ENCODE peak calls at places on chromosome 15, in five cellular contexts. One of them, this sample, is unnamed.

GRCh38 chr15:27564656-27565055 is 534.5 kb downstream of the OCA2 start:
- DNase-seq in mucosa of descending colon: no peak
- DNase-seq in endothelial cell of umbilical vein: no peak
- DNase-seq in H9: no peak
- DNase-seq in fibroblast of the aortic adventitia: no peak
- DNase-seq in this sample: no peak

GRCh38 chr15:28918141-28918983 is 32.6 kb downstream of the APBA2 start:
- DNase-seq in mucosa of descending colon: no peak
- DNase-seq in endothelial cell of umbilical vein: no peak
- DNase-seq in H9: peak
- DNase-seq in fibroblast of the aortic adventitia: peak
- DNase-seq in this sample: no peak

GRCh38 chr15:95663156-95663831 is 667.2 kb upstream of the NR2F2 start:
- DNase-seq in mucosa of descending colon: no peak
- DNase-seq in endothelial cell of umbilical vein: no peak
- DNase-seq in H9: no peak
- DNase-seq in fibroblast of the aortic adventitia: peak
- DNase-seq in this sample: peak

GRCh38 chr15:84079885-84080777 is 155.4 kb upstream of the GOLGA6L4 start:
- DNase-seq in mucosa of descending colon: peak
- DNase-seq in endothelial cell of umbilical vein: no peak
- DNase-seq in H9: peak
- DNase-seq in fibroblast of the aortic adventitia: peak
- DNase-seq in this sample: no peak

GRCh38 chr15:36601497-36601932 is 22.1 kb downstream of the CDIN1 start:
- DNase-seq in mucosa of descending colon: no peak
- DNase-seq in endothelial cell of umbilical vein: no peak
- DNase-seq in H9: no peak
- DNase-seq in fibroblast of the aortic adventitia: peak
- DNase-seq in this sample: peak

GRCh38 chr15:74955796-74956647 is 550 bp downstream of the RPP25 start:
- DNase-seq in mucosa of descending colon: peak
- DNase-seq in endothelial cell of umbilical vein: peak
- DNase-seq in H9: peak
- DNase-seq in fibroblast of the aortic adventitia: peak
- DNase-seq in this sample: no peak

GRCh38 chr15:41336549-41336948 is 3.9 kb downstream of the NUSAP1 start:
- DNase-seq in mucosa of descending colon: no peak
- DNase-seq in endothelial cell of umbilical vein: no peak
- DNase-seq in H9: no peak
- DNase-seq in fibroblast of the aortic adventitia: no peak
- DNase-seq in this sample: no peak

GRCh38 chr15:41115088-41115651 is 910 bp downstream of the INO80 start:
- DNase-seq in mucosa of descending colon: no peak
- DNase-seq in endothelial cell of umbilical vein: peak
- DNase-seq in H9: peak
- DNase-seq in fibroblast of the aortic adventitia: peak
- DNase-seq in this sample: peak

GRCh38 chr15:60038111-60038521 is 34.0 kb downstream of the FOXB1 start:
- DNase-seq in mucosa of descending colon: no peak
- DNase-seq in endothelial cell of umbilical vein: no peak
- DNase-seq in H9: peak
- DNase-seq in fibroblast of the aortic adventitia: no peak
- DNase-seq in this sample: no peak

GRCh38 chr15:81296673-81297072 is 27.3 kb downstream of the STARD5 start:
- DNase-seq in mucosa of descending colon: peak
- DNase-seq in endothelial cell of umbilical vein: peak
- DNase-seq in H9: no peak
- DNase-seq in fibroblast of the aortic adventitia: no peak
- DNase-seq in this sample: no peak

GRCh38 chr15:80533934-80534333 is 129.8 kb downstream of the ARNT2 start:
- DNase-seq in mucosa of descending colon: no peak
- DNase-seq in endothelial cell of umbilical vein: no peak
- DNase-seq in H9: no peak
- DNase-seq in fibroblast of the aortic adventitia: no peak
- DNase-seq in this sample: peak

GRCh38 chr15:62964251-62964650 is 78.3 kb upstream of the TPM1 start:
- DNase-seq in mucosa of descending colon: no peak
- DNase-seq in endothelial cell of umbilical vein: no peak
- DNase-seq in H9: no peak
- DNase-seq in fibroblast of the aortic adventitia: no peak
- DNase-seq in this sample: no peak

GRCh38 chr15:74415966-74416916 is 17.5 kb downstream of the SEMA7A start:
- DNase-seq in mucosa of descending colon: no peak
- DNase-seq in endothelial cell of umbilical vein: no peak
- DNase-seq in H9: no peak
- DNase-seq in fibroblast of the aortic adventitia: no peak
- DNase-seq in this sample: no peak

GRCh38 chr15:49279481-49280186 is 109.6 kb downstream of the GALK2 start:
- DNase-seq in mucosa of descending colon: no peak
- DNase-seq in endothelial cell of umbilical vein: no peak
- DNase-seq in H9: no peak
- DNase-seq in fibroblast of the aortic adventitia: no peak
- DNase-seq in this sample: no peak

GRCh38 chr15:101497017-101497416 is 7.5 kb upstream of the PCSK6 start:
- DNase-seq in mucosa of descending colon: peak
- DNase-seq in endothelial cell of umbilical vein: no peak
- DNase-seq in H9: no peak
- DNase-seq in fibroblast of the aortic adventitia: no peak
- DNase-seq in this sample: no peak

GRCh38 chr15:64443747-64444621 is 16.4 kb upstream of the ZNF609 start:
- DNase-seq in mucosa of descending colon: no peak
- DNase-seq in endothelial cell of umbilical vein: peak
- DNase-seq in H9: no peak
- DNase-seq in fibroblast of the aortic adventitia: peak
- DNase-seq in this sample: peak

GRCh38 chr15:66706225-66706732 is 4.2 kb downstream of the SMAD6 start:
- DNase-seq in mucosa of descending colon: peak
- DNase-seq in endothelial cell of umbilical vein: peak
- DNase-seq in H9: no peak
- DNase-seq in fibroblast of the aortic adventitia: peak
- DNase-seq in this sample: peak

GRCh38 chr15:31303434-31304073 is 23.1 kb upstream of the KLF13 start:
- DNase-seq in mucosa of descending colon: peak
- DNase-seq in endothelial cell of umbilical vein: no peak
- DNase-seq in H9: no peak
- DNase-seq in fibroblast of the aortic adventitia: peak
- DNase-seq in this sample: no peak

GRCh38 chr15:100083572-100083971 is 258.2 kb downstream of the ADAMTS17 start:
- DNase-seq in mucosa of descending colon: no peak
- DNase-seq in endothelial cell of umbilical vein: no peak
- DNase-seq in H9: no peak
- DNase-seq in fibroblast of the aortic adventitia: no peak
- DNase-seq in this sample: no peak

GRCh38 chr15:65888998-65889397 is 19.7 kb downstream of the RAB11A start:
- DNase-seq in mucosa of descending colon: no peak
- DNase-seq in endothelial cell of umbilical vein: no peak
- DNase-seq in H9: no peak
- DNase-seq in fibroblast of the aortic adventitia: no peak
- DNase-seq in this sample: no peak

GRCh38 chr15:85479071-85479647 is 98.8 kb downstream of the AKAP13 start:
- DNase-seq in mucosa of descending colon: no peak
- DNase-seq in endothelial cell of umbilical vein: peak
- DNase-seq in H9: no peak
- DNase-seq in fibroblast of the aortic adventitia: peak
- DNase-seq in this sample: peak

GRCh38 chr15:32952901-32953889 is 235.4 kb downstream of the GREM1 start:
- DNase-seq in mucosa of descending colon: no peak
- DNase-seq in endothelial cell of umbilical vein: no peak
- DNase-seq in H9: peak
- DNase-seq in fibroblast of the aortic adventitia: peak
- DNase-seq in this sample: no peak

GRCh38 chr15:32957219-32957618 is 237.3 kb downstream of the FMN1 start:
- DNase-seq in mucosa of descending colon: no peak
- DNase-seq in endothelial cell of umbilical vein: no peak
- DNase-seq in H9: no peak
- DNase-seq in fibroblast of the aortic adventitia: no peak
- DNase-seq in this sample: no peak

GRCh38 chr15:32956006-32956405 is 238.2 kb downstream of the GREM1 start:
- DNase-seq in mucosa of descending colon: no peak
- DNase-seq in endothelial cell of umbilical vein: peak
- DNase-seq in H9: peak
- DNase-seq in fibroblast of the aortic adventitia: peak
- DNase-seq in this sample: peak

GRCh38 chr15:32952062-32952461 is 234.3 kb downstream of the GREM1 start:
- DNase-seq in mucosa of descending colon: no peak
- DNase-seq in endothelial cell of umbilical vein: no peak
- DNase-seq in H9: no peak
- DNase-seq in fibroblast of the aortic adventitia: peak
- DNase-seq in this sample: peak
- TF ChIP-seq CTCF in mucosa of descending colon: no peak
- TF ChIP-seq CTCF in endothelial cell of umbilical vein: no peak
- TF ChIP-seq CTCF in H9: no peak
- TF ChIP-seq CTCF in fibroblast of the aortic adventitia: no peak
- TF ChIP-seq CTCF in this sample: no peak

GRCh38 chr15:68417051-68417450 is 14.9 kb downstream of the ITGA11 start:
- DNase-seq in mucosa of descending colon: no peak
- DNase-seq in endothelial cell of umbilical vein: no peak
- DNase-seq in H9: peak
- DNase-seq in fibroblast of the aortic adventitia: no peak
- DNase-seq in this sample: no peak

GRCh38 chr15:68417897-68418296 is 14.1 kb downstream of the ITGA11 start:
- DNase-seq in mucosa of descending colon: no peak
- DNase-seq in endothelial cell of umbilical vein: no peak
- DNase-seq in H9: peak
- DNase-seq in fibroblast of the aortic adventitia: peak
- DNase-seq in this sample: no peak

GRCh38 chr15:68420186-68420684 is 11.7 kb downstream of the ITGA11 start:
- DNase-seq in mucosa of descending colon: no peak
- DNase-seq in endothelial cell of umbilical vein: no peak
- DNase-seq in H9: peak
- DNase-seq in fibroblast of the aortic adventitia: no peak
- DNase-seq in this sample: no peak

GRCh38 chr15:68419301-68420175 is 12.4 kb downstream of the ITGA11 start:
- DNase-seq in mucosa of descending colon: no peak
- DNase-seq in endothelial cell of umbilical vein: no peak
- DNase-seq in H9: peak
- DNase-seq in fibroblast of the aortic adventitia: no peak
- DNase-seq in this sample: no peak

DNA sequence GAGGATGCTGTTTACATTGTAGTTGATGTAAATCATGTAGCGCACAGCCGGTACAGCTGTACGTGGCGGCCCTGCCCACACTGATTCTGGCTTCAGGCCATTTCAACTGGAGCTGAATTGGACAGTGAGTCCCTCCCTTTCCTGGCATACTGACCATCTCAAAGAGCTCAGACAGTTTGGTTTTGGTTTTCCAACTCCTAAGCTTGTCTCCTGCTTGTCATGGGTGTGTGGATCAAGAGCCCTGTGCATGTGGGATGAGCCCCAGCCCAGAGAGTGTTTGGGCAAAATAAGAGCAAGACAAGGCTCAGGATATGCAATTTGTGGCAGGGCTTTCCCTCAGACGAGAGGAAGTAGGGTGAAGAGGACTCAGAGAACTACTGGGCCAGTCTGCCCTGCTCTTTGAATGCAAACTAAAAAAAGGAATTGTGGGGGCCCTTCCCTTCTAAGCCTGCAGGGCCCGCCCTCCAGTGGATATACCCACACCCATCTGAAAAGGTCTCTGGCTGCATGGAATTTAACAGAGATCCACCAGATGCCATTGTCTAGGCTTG is 13.3 kb downstream of the ITGA11 start:
- DNase-seq in mucosa of descending colon: peak
- DNase-seq in endothelial cell of umbilical vein: peak
- DNase-seq in H9: no peak
- DNase-seq in fibroblast of the aortic adventitia: peak
- DNase-seq in this sample: no peak
- TF ChIP-seq CTCF in mucosa of descending colon: no peak
- TF ChIP-seq CTCF in endothelial cell of umbilical vein: no peak
- TF ChIP-seq CTCF in H9: no peak
- TF ChIP-seq CTCF in fibroblast of the aortic adventitia: no peak
- TF ChIP-seq CTCF in this sample: no peak

GRCh38 chr15:23855260-23855659 is 168.2 kb upstream of the NDN start:
- DNase-seq in mucosa of descending colon: no peak
- DNase-seq in endothelial cell of umbilical vein: no peak
- DNase-seq in H9: no peak
- DNase-seq in fibroblast of the aortic adventitia: no peak
- DNase-seq in this sample: no peak

GRCh38 chr15:23854535-23855252 is 167.6 kb upstream of the NDN start:
- DNase-seq in mucosa of descending colon: no peak
- DNase-seq in endothelial cell of umbilical vein: no peak
- DNase-seq in H9: peak
- DNase-seq in fibroblast of the aortic adventitia: no peak
- DNase-seq in this sample: no peak

GRCh38 chr15:23859008-23859407 is 171.9 kb upstream of the NDN start:
- DNase-seq in mucosa of descending colon: no peak
- DNase-seq in endothelial cell of umbilical vein: no peak
- DNase-seq in H9: no peak
- DNase-seq in fibroblast of the aortic adventitia: no peak
- DNase-seq in this sample: no peak

GRCh38 chr15:23855947-23856346 is 168.8 kb upstream of the NDN start:
- DNase-seq in mucosa of descending colon: no peak
- DNase-seq in endothelial cell of umbilical vein: no peak
- DNase-seq in H9: no peak
- DNase-seq in fibroblast of the aortic adventitia: no peak
- DNase-seq in this sample: no peak

DNA sequence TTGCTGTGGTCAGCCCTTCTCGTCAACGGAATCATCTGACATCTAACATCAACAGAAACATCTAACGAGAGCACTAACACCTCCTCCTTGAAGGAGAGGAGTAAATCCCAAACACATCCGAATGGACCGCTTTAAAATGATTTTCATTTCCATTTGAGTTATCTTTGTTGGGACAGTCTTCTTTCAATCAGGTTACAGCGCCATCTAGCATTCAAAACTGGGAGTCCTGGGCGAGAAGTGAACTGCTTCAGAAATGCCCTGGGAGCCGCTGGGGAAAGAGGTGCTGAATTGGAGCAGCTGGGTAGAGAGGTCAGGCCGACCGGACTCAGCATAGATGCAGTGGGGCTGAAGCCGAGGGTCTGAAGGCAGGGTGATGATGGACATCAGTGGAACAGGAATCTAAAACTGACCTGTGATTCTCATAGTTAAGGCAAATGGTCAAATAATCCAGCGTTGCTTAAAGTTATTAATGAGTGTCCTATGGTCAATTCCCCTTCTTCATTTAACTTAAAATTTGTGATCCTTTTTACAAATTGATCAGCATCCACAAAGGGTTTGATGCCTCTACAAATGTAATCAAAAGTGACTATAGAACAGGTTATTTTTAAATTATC is 170.0 kb upstream of the NDN start:
- DNase-seq in mucosa of descending colon: peak
- DNase-seq in endothelial cell of umbilical vein: peak
- DNase-seq in H9: peak
- DNase-seq in fibroblast of the aortic adventitia: no peak
- DNase-seq in this sample: no peak
- TF ChIP-seq CTCF in mucosa of descending colon: no peak
- TF ChIP-seq CTCF in endothelial cell of umbilical vein: no peak
- TF ChIP-seq CTCF in H9: peak
- TF ChIP-seq CTCF in fibroblast of the aortic adventitia: no peak
- TF ChIP-seq CTCF in this sample: peak

GRCh38 chr15:61917457-61917856 is 142.8 kb downstream of the VPS13C start:
- DNase-seq in mucosa of descending colon: no peak
- DNase-seq in endothelial cell of umbilical vein: no peak
- DNase-seq in H9: no peak
- DNase-seq in fibroblast of the aortic adventitia: no peak
- DNase-seq in this sample: no peak
- TF ChIP-seq CTCF in mucosa of descending colon: no peak
- TF ChIP-seq CTCF in endothelial cell of umbilical vein: no peak
- TF ChIP-seq CTCF in H9: no peak
- TF ChIP-seq CTCF in fibroblast of the aortic adventitia: no peak
- TF ChIP-seq CTCF in this sample: no peak

This sample was measured in HFFc6.